ENCODE peak calls at places on chromosomes 16 and 17, in six cellular contexts. One of them, this sample, is unnamed.

GRCh38 chr17:72407336-72408121 is 286.7 kb downstream of the SOX9 start:
- DNase-seq in body of pancreas: peak; percentile 92
- DNase-seq in adrenal gland: peak; percentile 68
- DNase-seq in stomach: peak; percentile 81
- DNase-seq in ovary: peak; percentile 57
- DNase-seq in A549: peak; percentile 99
- DNase-seq in this sample: peak; percentile 91

GRCh38 chr16:81277681-81278080 is 37.1 kb upstream of the GAN start:
- DNase-seq in body of pancreas: no peak
- DNase-seq in ovary: no peak
- DNase-seq in stomach: peak; percentile 82
- DNase-seq in A549: no peak
- DNase-seq in adrenal gland: no peak
- DNase-seq in this sample: no peak

GRCh38 chr17:49076575-49077384 is 55.8 kb upstream of the B4GALNT2 start:
- DNase-seq in A549: no peak
- DNase-seq in ovary: no peak
- DNase-seq in stomach: no peak
- DNase-seq in body of pancreas: no peak
- DNase-seq in adrenal gland: no peak
- DNase-seq in this sample: peak; percentile 61

GRCh38 chr16:85767569-85767968 is 16.7 kb upstream of the C16orf74 start:
- DNase-seq in body of pancreas: no peak
- DNase-seq in adrenal gland: peak; percentile 29
- DNase-seq in ovary: no peak
- DNase-seq in stomach: no peak
- DNase-seq in A549: peak; percentile 96
- DNase-seq in this sample: peak; percentile 95

GRCh38 chr16:11354733-11355574 is 9.7 kb downstream of the RMI2 start:
- DNase-seq in A549: no peak
- DNase-seq in stomach: no peak
- DNase-seq in body of pancreas: no peak
- DNase-seq in adrenal gland: peak; percentile 49
- DNase-seq in ovary: peak; percentile 59
- DNase-seq in this sample: no peak

GRCh38 chr17:43003542-43004172 is 2.9 kb upstream of the IFI35 start:
- DNase-seq in stomach: no peak
- DNase-seq in A549: no peak
- DNase-seq in ovary: no peak
- DNase-seq in body of pancreas: peak; percentile 42
- DNase-seq in adrenal gland: peak; percentile 59
- DNase-seq in this sample: no peak

GRCh38 chr17:9421525-9421924 is 154.1 kb downstream of the STX8 start:
- DNase-seq in A549: no peak
- DNase-seq in stomach: no peak
- DNase-seq in body of pancreas: no peak
- DNase-seq in ovary: no peak
- DNase-seq in adrenal gland: no peak
- DNase-seq in this sample: no peak

GRCh38 chr16:4420703-4421102 is 4.3 kb upstream of the CORO7 start:
- DNase-seq in ovary: no peak
- DNase-seq in body of pancreas: no peak
- DNase-seq in adrenal gland: no peak
- DNase-seq in stomach: no peak
- DNase-seq in A549: no peak
- DNase-seq in this sample: no peak

GRCh38 chr16:67311607-67312449 is 14.7 kb downstream of the KCTD19 start:
- DNase-seq in A549: peak; percentile 92
- DNase-seq in adrenal gland: peak; percentile 81
- DNase-seq in ovary: no peak
- DNase-seq in body of pancreas: no peak
- DNase-seq in stomach: no peak
- DNase-seq in this sample: peak; percentile 95

GRCh38 chr17:63826468-63827001 is 696 bp upstream of the PSMC5 start:
- DNase-seq in body of pancreas: no peak
- DNase-seq in stomach: no peak
- DNase-seq in ovary: no peak
- DNase-seq in A549: no peak
- DNase-seq in adrenal gland: peak; percentile 49
- DNase-seq in this sample: no peak

GRCh38 chr17:58277107-58277506 is 3.6 kb downstream of the MPO start:
- DNase-seq in stomach: no peak
- DNase-seq in A549: no peak
- DNase-seq in ovary: no peak
- DNase-seq in body of pancreas: no peak
- DNase-seq in adrenal gland: no peak
- DNase-seq in this sample: no peak

GRCh38 chr17:47967607-47968252 is 3.2 kb upstream of the CDK5RAP3 start:
- DNase-seq in adrenal gland: peak; percentile 32
- DNase-seq in ovary: peak; percentile 53
- DNase-seq in body of pancreas: peak; percentile 87
- DNase-seq in stomach: peak; percentile 58
- DNase-seq in A549: peak; percentile 61
- DNase-seq in this sample: peak; percentile 84

GRCh38 chr16:10635367-10636021 is 55.1 kb upstream of the EMP2 start:
- DNase-seq in adrenal gland: no peak
- DNase-seq in ovary: no peak
- DNase-seq in body of pancreas: no peak
- DNase-seq in stomach: no peak
- DNase-seq in A549: no peak
- DNase-seq in this sample: no peak

GRCh38 chr16:10232757-10233156 is 50.5 kb upstream of the GRIN2A start:
- DNase-seq in adrenal gland: no peak
- DNase-seq in A549: no peak
- DNase-seq in ovary: no peak
- DNase-seq in body of pancreas: no peak
- DNase-seq in stomach: no peak
- DNase-seq in this sample: no peak

GRCh38 chr17:49565948-49566491 is 9.7 kb upstream of the NXPH3 start:
- DNase-seq in body of pancreas: peak; percentile 84
- DNase-seq in adrenal gland: peak; percentile 66
- DNase-seq in stomach: peak; percentile 87
- DNase-seq in A549: no peak
- DNase-seq in ovary: peak; percentile 78
- DNase-seq in this sample: no peak

GRCh38 chr16:10965440-10966039 is 21.2 kb downstream of the CLEC16A start:
- DNase-seq in adrenal gland: no peak
- DNase-seq in body of pancreas: no peak
- DNase-seq in ovary: no peak
- DNase-seq in stomach: no peak
- DNase-seq in A549: no peak
- DNase-seq in this sample: no peak

GRCh38 chr17:35568561-35568960 is 7.9 kb upstream of the SLFN14 start:
- DNase-seq in A549: peak; percentile 60
- DNase-seq in stomach: no peak
- DNase-seq in body of pancreas: no peak
- DNase-seq in ovary: no peak
- DNase-seq in adrenal gland: peak; percentile 55
- DNase-seq in this sample: no peak

GRCh38 chr17:58269557-58270291 is 11.0 kb downstream of the MPO start:
- DNase-seq in body of pancreas: no peak
- DNase-seq in adrenal gland: no peak
- DNase-seq in A549: no peak
- DNase-seq in stomach: no peak
- DNase-seq in ovary: no peak
- DNase-seq in this sample: no peak

GRCh38 chr17:79993390-79994221 is 42.1 kb downstream of the TBC1D16 start:
- DNase-seq in body of pancreas: peak; percentile 87
- DNase-seq in adrenal gland: peak; percentile 94
- DNase-seq in stomach: peak; percentile 80
- DNase-seq in ovary: peak; percentile 87
- DNase-seq in A549: peak; percentile 96
- DNase-seq in this sample: peak; percentile 95

GRCh38 chr16:80909720-80910119 is 97.0 kb downstream of the CMC2 start:
- DNase-seq in A549: no peak
- DNase-seq in body of pancreas: no peak
- DNase-seq in ovary: no peak
- DNase-seq in adrenal gland: no peak
- DNase-seq in stomach: no peak
- DNase-seq in this sample: no peak

GRCh38 chr16:56995136-56995805 is 5.9 kb downstream of the NLRC5 start:
- DNase-seq in body of pancreas: no peak
- DNase-seq in A549: no peak
- DNase-seq in ovary: no peak
- DNase-seq in stomach: no peak
- DNase-seq in adrenal gland: no peak
- DNase-seq in this sample: no peak

GRCh38 chr17:2212328-2212981 is 91.1 kb downstream of the SMG6 start:
- DNase-seq in A549: no peak
- DNase-seq in ovary: no peak
- DNase-seq in adrenal gland: peak; percentile 44
- DNase-seq in body of pancreas: no peak
- DNase-seq in stomach: no peak
- DNase-seq in this sample: no peak

GRCh38 chr16:77599793-77600415 is 122.4 kb upstream of the NUDT7 start:
- DNase-seq in stomach: no peak
- DNase-seq in adrenal gland: peak; percentile 37
- DNase-seq in A549: peak; percentile 54
- DNase-seq in ovary: no peak
- DNase-seq in body of pancreas: no peak
- DNase-seq in this sample: peak; percentile 30

GRCh38 chr17:56636276-56636675 is 42.8 kb downstream of the NOG start:
- DNase-seq in adrenal gland: no peak
- DNase-seq in stomach: no peak
- DNase-seq in A549: no peak
- DNase-seq in body of pancreas: no peak
- DNase-seq in ovary: no peak
- DNase-seq in this sample: no peak

GRCh38 chr16:29857133-29857760 is 5.8 kb downstream of the CDIPT start:
- DNase-seq in stomach: no peak
- DNase-seq in adrenal gland: peak; percentile 70
- DNase-seq in A549: no peak
- DNase-seq in ovary: no peak
- DNase-seq in body of pancreas: no peak
- DNase-seq in this sample: no peak

GRCh38 chr17:39104657-39105056 is 46.8 kb downstream of the PLXDC1 start:
- DNase-seq in ovary: no peak
- DNase-seq in stomach: no peak
- DNase-seq in body of pancreas: no peak
- DNase-seq in A549: no peak
- DNase-seq in adrenal gland: no peak
- DNase-seq in this sample: no peak

GRCh38 chr17:4482338-4483011 is 16.2 kb upstream of the SPNS2 start:
- DNase-seq in body of pancreas: no peak
- DNase-seq in ovary: no peak
- DNase-seq in stomach: peak; percentile 49
- DNase-seq in A549: no peak
- DNase-seq in adrenal gland: no peak
- DNase-seq in this sample: no peak

GRCh38 chr16:11588321-11589244 is 1.9 kb upstream of the LITAF start:
- DNase-seq in stomach: no peak
- DNase-seq in body of pancreas: no peak
- DNase-seq in adrenal gland: no peak
- DNase-seq in ovary: no peak
- DNase-seq in A549: no peak
- DNase-seq in this sample: no peak

GRCh38 chr17:70961341-70961740 is 792.0 kb downstream of the KCNJ2 start:
- DNase-seq in adrenal gland: no peak
- DNase-seq in A549: no peak
- DNase-seq in ovary: no peak
- DNase-seq in stomach: no peak
- DNase-seq in body of pancreas: no peak
- DNase-seq in this sample: peak; percentile 18

GRCh38 chr16:70364399-70364798 is 17.7 kb downstream of the DDX19A start:
- DNase-seq in ovary: no peak
- DNase-seq in A549: no peak
- DNase-seq in body of pancreas: no peak
- DNase-seq in stomach: no peak
- DNase-seq in adrenal gland: no peak
- DNase-seq in this sample: no peak

GRCh38 chr17:61467416-61468262 is 15.4 kb downstream of the TBX4 start:
- DNase-seq in stomach: peak; percentile 38
- DNase-seq in body of pancreas: peak; percentile 19
- DNase-seq in ovary: no peak
- DNase-seq in adrenal gland: peak; percentile 34
- DNase-seq in A549: no peak
- DNase-seq in this sample: peak; percentile 79

GRCh38 chr17:57995076-57995956 is 7.3 kb upstream of the VEZF1 start:
- DNase-seq in body of pancreas: peak; percentile 77
- DNase-seq in stomach: peak; percentile 66
- DNase-seq in ovary: peak; percentile 31
- DNase-seq in A549: peak; percentile 95
- DNase-seq in adrenal gland: peak; percentile 85
- DNase-seq in this sample: peak; percentile 81

GRCh38 chr16:27198451-27199234 is 4.7 kb upstream of the KDM8 start:
- DNase-seq in adrenal gland: no peak
- DNase-seq in stomach: no peak
- DNase-seq in body of pancreas: no peak
- DNase-seq in ovary: no peak
- DNase-seq in A549: no peak
- DNase-seq in this sample: no peak
- TF ChIP-seq POLR2A in adrenal gland: no peak
- TF ChIP-seq POLR2A in stomach: no peak
- TF ChIP-seq POLR2A in body of pancreas: no peak
- TF ChIP-seq POLR2A in ovary: no peak
- TF ChIP-seq POLR2A in A549: no peak
- TF ChIP-seq POLR2A in this sample: no peak

GRCh38 chr17:82240506-82241182 is 11.8 kb downstream of the SLC16A3 start:
- DNase-seq in ovary: peak; percentile 53
- DNase-seq in stomach: no peak
- DNase-seq in A549: no peak
- DNase-seq in body of pancreas: no peak
- DNase-seq in adrenal gland: no peak
- DNase-seq in this sample: no peak
- TF ChIP-seq POLR2A in ovary: no peak
- TF ChIP-seq POLR2A in stomach: no peak
- TF ChIP-seq POLR2A in A549: no peak
- TF ChIP-seq POLR2A in body of pancreas: no peak
- TF ChIP-seq POLR2A in adrenal gland: no peak
- TF ChIP-seq POLR2A in this sample: peak; percentile 11

GRCh38 chr17:13017623-13018462 is at the start of gene ELAC2:
- DNase-seq in stomach: peak; percentile 97
- DNase-seq in body of pancreas: peak; percentile 98
- DNase-seq in A549: peak; percentile 98
- DNase-seq in adrenal gland: peak; percentile 99
- DNase-seq in ovary: peak; percentile 97
- DNase-seq in this sample: peak; percentile 86
- TF ChIP-seq POLR2A in stomach: no peak
- TF ChIP-seq POLR2A in body of pancreas: peak; percentile 84
- TF ChIP-seq POLR2A in A549: peak; percentile 90
- TF ChIP-seq POLR2A in adrenal gland: peak; percentile 71
- TF ChIP-seq POLR2A in ovary: peak; percentile 24
- TF ChIP-seq POLR2A in this sample: peak; percentile 70

DNA sequence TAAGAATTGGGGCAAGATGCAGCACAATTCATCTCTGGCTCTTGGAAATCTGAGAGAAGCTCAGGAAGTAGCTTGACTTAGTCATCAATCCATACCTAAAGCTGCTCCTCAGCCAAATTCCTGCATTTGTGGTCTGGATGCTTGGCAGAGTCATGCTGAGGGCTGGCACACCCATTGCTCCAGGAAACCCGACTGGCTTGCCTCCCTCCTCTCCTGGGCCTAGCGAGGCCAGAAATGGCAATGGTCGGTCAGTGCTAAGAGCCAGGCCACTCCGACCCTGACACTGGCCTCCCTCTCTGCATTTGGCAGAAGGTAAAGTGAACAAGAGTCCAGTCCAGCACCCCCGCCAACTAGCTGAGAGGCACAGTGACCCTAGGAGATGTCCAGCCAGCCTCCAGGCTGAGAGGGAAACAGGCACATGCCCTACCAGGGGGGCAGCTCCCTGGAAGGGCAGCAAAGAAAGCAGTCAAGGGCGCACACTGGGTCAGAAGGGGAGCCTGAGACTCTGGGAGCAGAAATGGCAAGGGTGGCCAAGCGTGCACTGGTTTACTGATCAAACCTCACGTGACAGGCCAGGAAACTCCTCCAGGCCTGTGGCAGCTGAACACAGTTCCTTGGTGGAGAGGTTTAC is 10.0 kb downstream of the POLDIP2 start:
- DNase-seq in ovary: peak; percentile 46
- DNase-seq in adrenal gland: peak; percentile 60
- DNase-seq in body of pancreas: peak; percentile 54
- DNase-seq in A549: no peak
- DNase-seq in stomach: peak; percentile 50
- DNase-seq in this sample: peak; percentile 71
- TF ChIP-seq POLR2A in ovary: no peak
- TF ChIP-seq POLR2A in adrenal gland: no peak
- TF ChIP-seq POLR2A in body of pancreas: peak; percentile 6
- TF ChIP-seq POLR2A in A549: no peak
- TF ChIP-seq POLR2A in stomach: no peak
- TF ChIP-seq POLR2A in this sample: no peak

This sample was measured in H54.